ENCODE peak calls at places on chromosomes 1 and 21, in four cellular contexts. One of them, this sample, is unnamed.

GRCh38 chr1:227756172-227756959 is 21.1 kb downstream of the SNAP47 start:
- DNase-seq in cardiac muscle cell: no peak
- DNase-seq in heart right ventricle: no peak
- DNase-seq in stomach: no peak
- DNase-seq in this sample: no peak

GRCh38 chr1:63917571-63918394 is 144.0 kb downstream of the ROR1 start:
- DNase-seq in stomach: no peak
- DNase-seq in heart right ventricle: no peak
- DNase-seq in cardiac muscle cell: no peak
- DNase-seq in this sample: no peak

GRCh38 chr1:156887324-156887723 is 6.2 kb upstream of the PEAR1 start:
- DNase-seq in cardiac muscle cell: no peak
- DNase-seq in stomach: no peak
- DNase-seq in heart right ventricle: no peak
- DNase-seq in this sample: no peak

GRCh38 chr1:248618878-248619277 is 16.0 kb downstream of the OR2T11 start:
- DNase-seq in cardiac muscle cell: no peak
- DNase-seq in stomach: peak
- DNase-seq in heart right ventricle: no peak
- DNase-seq in this sample: no peak

GRCh38 chr1:228175316-228176023 is 9.9 kb downstream of the IBA57 start:
- DNase-seq in heart right ventricle: no peak
- DNase-seq in cardiac muscle cell: no peak
- DNase-seq in stomach: no peak
- DNase-seq in this sample: no peak

GRCh38 chr1:8554956-8555534 is 237.1 kb downstream of the SLC45A1 start:
- DNase-seq in cardiac muscle cell: no peak
- DNase-seq in stomach: no peak
- DNase-seq in heart right ventricle: no peak
- DNase-seq in this sample: peak

GRCh38 chr1:34372891-34373290 is 196.2 kb downstream of the C1orf94 start:
- DNase-seq in cardiac muscle cell: no peak
- DNase-seq in stomach: no peak
- DNase-seq in heart right ventricle: no peak
- DNase-seq in this sample: no peak

GRCh38 chr1:228851196-228851595 is 115.9 kb downstream of the RHOU start:
- DNase-seq in heart right ventricle: no peak
- DNase-seq in cardiac muscle cell: no peak
- DNase-seq in stomach: no peak
- DNase-seq in this sample: no peak

GRCh38 chr1:118484893-118485292 is 299.9 kb upstream of the SPAG17 start:
- DNase-seq in stomach: no peak
- DNase-seq in cardiac muscle cell: no peak
- DNase-seq in heart right ventricle: no peak
- DNase-seq in this sample: no peak

GRCh38 chr1:26354972-26355371 is 1.0 kb upstream of the CRYBG2 start:
- DNase-seq in heart right ventricle: no peak
- DNase-seq in cardiac muscle cell: no peak
- DNase-seq in stomach: no peak
- DNase-seq in this sample: no peak

GRCh38 chr1:41319106-41319755 is 42.0 kb upstream of the FOXO6 start:
- DNase-seq in heart right ventricle: no peak
- DNase-seq in cardiac muscle cell: no peak
- DNase-seq in stomach: no peak
- DNase-seq in this sample: no peak

GRCh38 chr1:20405893-20406604 is 80.0 kb downstream of the CAMK2N1 start:
- DNase-seq in stomach: no peak
- DNase-seq in heart right ventricle: peak
- DNase-seq in cardiac muscle cell: no peak
- DNase-seq in this sample: no peak

GRCh38 chr1:209655412-209655811 is 3.2 kb upstream of the LAMB3 start:
- DNase-seq in heart right ventricle: no peak
- DNase-seq in stomach: no peak
- DNase-seq in cardiac muscle cell: no peak
- DNase-seq in this sample: no peak

GRCh38 chr1:172907834-172908326 is 142.9 kb downstream of the TNFSF18 start:
- DNase-seq in cardiac muscle cell: no peak
- DNase-seq in heart right ventricle: no peak
- DNase-seq in stomach: no peak
- DNase-seq in this sample: no peak

GRCh38 chr1:117578466-117578865 is 27.4 kb upstream of the TENT5C start:
- DNase-seq in stomach: no peak
- DNase-seq in cardiac muscle cell: no peak
- DNase-seq in heart right ventricle: no peak
- DNase-seq in this sample: no peak

GRCh38 chr1:68128157-68128556 is 77.7 kb upstream of the DIRAS3 start:
- DNase-seq in stomach: no peak
- DNase-seq in cardiac muscle cell: no peak
- DNase-seq in heart right ventricle: no peak
- DNase-seq in this sample: no peak

GRCh38 chr21:46285761-46286667 is at the start of gene YBEY:
- DNase-seq in stomach: peak
- DNase-seq in heart right ventricle: peak
- DNase-seq in cardiac muscle cell: peak
- DNase-seq in this sample: peak

GRCh38 chr1:179146476-179146875 is 64.6 kb downstream of the TOR3A start:
- DNase-seq in heart right ventricle: no peak
- DNase-seq in cardiac muscle cell: no peak
- DNase-seq in stomach: no peak
- DNase-seq in this sample: no peak

GRCh38 chr1:217079579-217079978 is 356.4 kb upstream of the ESRRG start:
- DNase-seq in heart right ventricle: no peak
- DNase-seq in stomach: no peak
- DNase-seq in cardiac muscle cell: no peak
- DNase-seq in this sample: no peak

GRCh38 chr21:15164678-15165303 is 100.0 kb upstream of the NRIP1 start:
- DNase-seq in stomach: no peak
- DNase-seq in cardiac muscle cell: no peak
- DNase-seq in heart right ventricle: no peak
- DNase-seq in this sample: peak

DNA sequence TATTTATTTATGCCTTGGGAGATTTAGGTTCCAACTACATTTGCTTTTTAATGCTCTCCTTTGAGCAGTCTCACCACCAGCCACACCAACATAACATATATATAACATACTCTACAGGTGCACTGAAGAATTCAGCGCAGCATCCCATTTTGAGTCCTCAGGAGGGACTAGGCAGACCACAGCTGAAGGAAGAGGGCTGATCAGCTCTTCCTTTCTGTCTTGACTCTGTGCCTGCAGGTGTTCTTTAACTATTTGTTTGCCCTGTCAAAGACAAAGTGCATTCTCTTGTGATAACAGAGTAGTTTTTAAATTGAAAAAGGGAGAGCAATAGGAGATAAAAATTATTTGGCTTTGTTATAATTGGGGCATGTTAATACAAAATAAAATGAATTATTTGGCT is 17.0 kb downstream of the HIPK1 start:
- DNase-seq in stomach: no peak
- DNase-seq in heart right ventricle: no peak
- DNase-seq in cardiac muscle cell: no peak
- DNase-seq in this sample: no peak
- H3K27ac ChIP-seq in stomach: no peak
- H3K27ac ChIP-seq in heart right ventricle: no peak
- H3K27ac ChIP-seq in cardiac muscle cell: no peak
- H3K27ac ChIP-seq in this sample: no peak

GRCh38 chr21:37223804-37224345 is 43.3 kb downstream of the VPS26C start:
- DNase-seq in heart right ventricle: no peak
- DNase-seq in stomach: no peak
- DNase-seq in cardiac muscle cell: no peak
- DNase-seq in this sample: no peak

GRCh38 chr21:37219766-37220432 is 47.2 kb downstream of the VPS26C start:
- DNase-seq in cardiac muscle cell: no peak
- DNase-seq in heart right ventricle: no peak
- DNase-seq in stomach: no peak
- DNase-seq in this sample: no peak

GRCh38 chr21:37224861-37225260 is 42.3 kb downstream of the VPS26C start:
- DNase-seq in stomach: no peak
- DNase-seq in cardiac muscle cell: no peak
- DNase-seq in heart right ventricle: no peak
- DNase-seq in this sample: no peak

GRCh38 chr21:37220981-37221664 is 46.0 kb downstream of the VPS26C start:
- DNase-seq in heart right ventricle: peak
- DNase-seq in stomach: peak
- DNase-seq in cardiac muscle cell: peak
- DNase-seq in this sample: peak

DNA sequence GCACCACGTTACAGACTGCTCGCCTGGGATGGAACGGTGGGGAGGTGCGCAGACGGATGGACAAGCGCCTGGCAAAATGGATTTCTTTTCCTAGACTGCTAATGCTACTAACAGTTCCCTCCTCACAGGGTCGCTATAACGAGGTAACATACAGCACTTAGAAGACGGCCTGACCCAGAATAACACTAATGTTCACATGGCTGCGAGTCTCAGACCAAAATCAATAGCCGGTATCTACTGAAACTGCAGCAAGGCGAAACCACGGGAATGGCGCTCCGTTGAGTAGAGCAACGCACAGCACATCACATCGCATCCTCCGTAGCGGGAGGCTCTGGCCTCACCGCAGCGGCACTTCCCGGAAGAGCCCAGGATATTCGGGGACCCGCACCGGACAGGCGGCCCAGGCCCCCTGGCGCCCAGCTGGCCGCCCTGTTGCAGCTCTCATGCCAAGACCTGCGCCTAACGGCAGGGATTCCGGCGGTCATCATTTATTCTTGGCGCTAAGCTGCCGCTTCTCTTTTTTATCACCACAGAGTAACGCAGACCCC is 46.6 kb downstream of the VPS26C start:
- DNase-seq in stomach: no peak
- DNase-seq in cardiac muscle cell: peak
- DNase-seq in heart right ventricle: no peak
- DNase-seq in this sample: peak
- TF ChIP-seq CTCF in stomach: no peak
- TF ChIP-seq CTCF in cardiac muscle cell: no peak
- TF ChIP-seq CTCF in heart right ventricle: peak
- TF ChIP-seq CTCF in this sample: no peak

DNA sequence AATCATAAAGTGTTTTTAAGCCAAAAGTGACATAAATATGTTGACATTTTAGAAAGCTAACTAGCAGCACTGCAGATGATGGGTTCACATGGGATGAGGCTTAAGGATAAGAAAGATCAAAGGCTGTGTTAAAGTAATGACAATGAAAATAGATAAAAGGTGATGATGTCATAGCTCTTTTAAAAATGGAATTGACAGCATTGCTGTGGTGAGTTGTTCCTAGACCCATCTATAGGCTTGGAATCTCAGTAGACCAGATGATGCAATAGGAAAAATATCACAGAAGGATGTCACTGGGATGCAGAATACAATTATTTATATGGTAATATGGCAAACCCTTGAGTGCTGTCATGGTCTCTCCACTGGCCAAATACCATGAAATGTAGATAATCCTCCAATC is 286.0 kb downstream of the PLA2G4A start:
- DNase-seq in stomach: no peak
- DNase-seq in heart right ventricle: no peak
- DNase-seq in cardiac muscle cell: no peak
- DNase-seq in this sample: no peak
- H3K27ac ChIP-seq in stomach: no peak
- H3K27ac ChIP-seq in heart right ventricle: no peak
- H3K27ac ChIP-seq in cardiac muscle cell: no peak
- H3K27ac ChIP-seq in this sample: no peak

DNA sequence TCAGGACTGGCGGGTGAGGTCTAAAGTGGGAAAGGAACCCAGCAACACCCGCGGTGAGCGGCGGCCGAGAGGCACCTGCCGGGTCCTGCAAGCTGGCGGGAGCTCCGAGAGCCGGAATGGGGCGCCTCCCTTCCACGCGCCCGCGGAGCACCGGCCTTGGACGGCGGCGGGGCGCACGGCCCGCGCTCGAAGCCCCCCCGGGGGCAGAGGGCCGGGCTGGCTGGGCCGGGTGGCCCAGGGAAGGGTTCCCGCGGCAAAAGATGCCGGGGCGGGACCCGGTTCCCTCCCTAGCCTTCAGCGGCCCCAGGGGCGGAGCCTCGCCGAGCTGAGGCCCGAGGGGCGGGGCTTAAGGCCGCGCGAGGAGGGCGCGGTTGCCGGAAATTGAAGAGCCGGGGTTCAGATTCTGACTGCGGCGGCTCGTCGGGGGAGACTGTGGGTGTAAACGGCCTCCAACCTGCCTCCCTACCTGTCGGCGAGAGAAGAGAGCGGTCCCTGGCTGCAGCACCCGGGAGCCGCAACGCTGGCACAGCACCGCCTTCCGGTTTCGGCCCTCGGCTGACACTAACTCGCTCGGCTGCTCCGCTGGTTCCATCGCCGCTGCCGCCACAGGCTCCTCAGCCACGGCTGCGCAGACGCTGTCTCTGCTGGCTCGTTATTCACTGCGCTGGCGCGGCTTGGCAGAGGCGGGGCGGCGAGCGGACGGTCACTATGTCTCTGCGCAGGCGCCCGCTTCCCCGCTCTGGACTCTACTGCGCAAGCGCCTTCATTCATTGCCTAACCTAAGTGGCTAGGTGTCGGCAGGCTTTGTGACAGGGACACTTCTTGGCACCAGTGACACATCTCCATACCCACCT is at the start of gene RABIF:
- DNase-seq in cardiac muscle cell: peak
- DNase-seq in stomach: peak
- DNase-seq in heart right ventricle: peak
- DNase-seq in this sample: peak
- TF ChIP-seq CTCF in cardiac muscle cell: peak
- TF ChIP-seq CTCF in stomach: no peak
- TF ChIP-seq CTCF in heart right ventricle: peak
- TF ChIP-seq CTCF in this sample: no peak

DNA sequence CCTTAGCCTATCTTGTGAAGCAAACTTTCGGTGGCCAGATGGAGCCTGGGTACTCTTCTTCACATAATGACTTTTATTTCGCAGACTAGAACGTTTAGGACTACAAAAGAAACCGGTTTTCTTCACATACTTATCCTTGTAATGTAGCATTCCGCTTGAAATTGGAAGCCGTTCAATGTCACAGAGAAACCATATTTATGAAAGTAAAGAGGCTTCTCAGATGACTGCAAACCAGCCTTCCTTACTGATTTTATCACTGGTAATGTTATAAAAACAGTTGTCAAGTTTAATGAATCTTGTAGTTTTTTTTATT is 94.1 kb downstream of the PPIAL4G start:
- DNase-seq in stomach: no peak
- DNase-seq in heart right ventricle: no peak
- DNase-seq in cardiac muscle cell: no peak
- DNase-seq in this sample: no peak
- H3K27ac ChIP-seq in stomach: peak
- H3K27ac ChIP-seq in heart right ventricle: peak
- H3K27ac ChIP-seq in cardiac muscle cell: peak
- H3K27ac ChIP-seq in this sample: peak

GRCh38 chr1:200317236-200317635 is 92.6 kb downstream of the ZNF281 start:
- DNase-seq in cardiac muscle cell: no peak
- DNase-seq in heart right ventricle: no peak
- DNase-seq in stomach: no peak
- DNase-seq in this sample: no peak
- TF ChIP-seq CTCF in cardiac muscle cell: no peak
- TF ChIP-seq CTCF in heart right ventricle: no peak
- TF ChIP-seq CTCF in stomach: no peak
- TF ChIP-seq CTCF in this sample: no peak

This sample was measured in RWPE1.